ENCODE peak calls at places on chromosomes 6 and 20, in four cellular contexts. One of them, this sample, is unnamed.

GRCh38 chr20:52532674-52533073 is 341.1 kb upstream of the ZFP64 start:
- DNase-seq in BE2C: no peak
- DNase-seq in heart left ventricle: no peak
- DNase-seq in brain microvascular endothelial cell: no peak
- DNase-seq in this sample: no peak

GRCh38 chr6:55882731-55883595 is 7.6 kb upstream of the BMP5 start:
- DNase-seq in brain microvascular endothelial cell: peak; percentile 84
- DNase-seq in heart left ventricle: no peak
- DNase-seq in BE2C: no peak
- DNase-seq in this sample: peak; percentile 76

GRCh38 chr6:30842754-30843610 is 41.3 kb upstream of the DDR1 start:
- DNase-seq in brain microvascular endothelial cell: no peak
- DNase-seq in heart left ventricle: no peak
- DNase-seq in BE2C: peak; percentile 65
- DNase-seq in this sample: no peak

GRCh38 chr6:110567957-110568696 is 91.7 kb upstream of the SLC22A16 start:
- DNase-seq in heart left ventricle: no peak
- DNase-seq in BE2C: no peak
- DNase-seq in brain microvascular endothelial cell: no peak
- DNase-seq in this sample: no peak

GRCh38 chr20:41650221-41650948 is 32.2 kb upstream of the CHD6 start:
- DNase-seq in heart left ventricle: no peak
- DNase-seq in brain microvascular endothelial cell: no peak
- DNase-seq in BE2C: no peak
- DNase-seq in this sample: no peak

GRCh38 chr20:63471719-63472158 is 716 bp downstream of the KCNQ2 start:
- DNase-seq in brain microvascular endothelial cell: no peak
- DNase-seq in BE2C: no peak
- DNase-seq in heart left ventricle: no peak
- DNase-seq in this sample: no peak

GRCh38 chr6:11209941-11210340 is 22.5 kb downstream of the NEDD9 start:
- DNase-seq in heart left ventricle: no peak
- DNase-seq in brain microvascular endothelial cell: peak; percentile 59
- DNase-seq in BE2C: no peak
- DNase-seq in this sample: no peak

GRCh38 chr20:2658414-2659354 is 5.3 kb downstream of the IDH3B start:
- DNase-seq in BE2C: no peak
- DNase-seq in brain microvascular endothelial cell: no peak
- DNase-seq in heart left ventricle: no peak
- DNase-seq in this sample: peak; percentile 59

GRCh38 chr6:5180636-5181035 is 80.1 kb downstream of the LYRM4 start:
- DNase-seq in BE2C: no peak
- DNase-seq in brain microvascular endothelial cell: no peak
- DNase-seq in heart left ventricle: no peak
- DNase-seq in this sample: no peak

GRCh38 chr20:7359739-7360138 is 580.5 kb downstream of the HAO1 start:
- DNase-seq in BE2C: no peak
- DNase-seq in heart left ventricle: no peak
- DNase-seq in brain microvascular endothelial cell: no peak
- DNase-seq in this sample: no peak

GRCh38 chr6:83443516-83443915 is 12.7 kb upstream of the ME1 start:
- DNase-seq in heart left ventricle: no peak
- DNase-seq in BE2C: no peak
- DNase-seq in brain microvascular endothelial cell: no peak
- DNase-seq in this sample: no peak

GRCh38 chr20:31667315-31668285 is 29.9 kb downstream of the COX4I2 start:
- DNase-seq in heart left ventricle: peak; percentile 32
- DNase-seq in brain microvascular endothelial cell: no peak
- DNase-seq in BE2C: no peak
- DNase-seq in this sample: no peak

GRCh38 chr6:154277578-154278128 is 79.0 kb downstream of the IPCEF1 start:
- DNase-seq in heart left ventricle: no peak
- DNase-seq in brain microvascular endothelial cell: no peak
- DNase-seq in BE2C: no peak
- DNase-seq in this sample: no peak

GRCh38 chr6:26126394-26127221 is 39.4 kb downstream of the HFE start:
- DNase-seq in brain microvascular endothelial cell: no peak
- DNase-seq in BE2C: no peak
- DNase-seq in heart left ventricle: no peak
- DNase-seq in this sample: no peak

GRCh38 chr20:24745617-24746350 is 203.3 kb upstream of the CST7 start:
- DNase-seq in BE2C: no peak
- DNase-seq in brain microvascular endothelial cell: no peak
- DNase-seq in heart left ventricle: no peak
- DNase-seq in this sample: no peak

GRCh38 chr6:44257007-44257752 is at the start of gene SLC35B2:
- DNase-seq in BE2C: peak; percentile 78
- DNase-seq in heart left ventricle: peak; percentile 75
- DNase-seq in brain microvascular endothelial cell: peak; percentile 47
- DNase-seq in this sample: peak; percentile 67

GRCh38 chr6:157690441-157691210 is 132.4 kb upstream of the SNX9 start:
- DNase-seq in heart left ventricle: no peak
- DNase-seq in brain microvascular endothelial cell: no peak
- DNase-seq in BE2C: no peak
- DNase-seq in this sample: no peak
- H3K4me3 ChIP-seq in heart left ventricle: no peak overlapping the region
- H3K4me3 ChIP-seq in brain microvascular endothelial cell: no peak overlapping the region
- H3K4me3 ChIP-seq in BE2C: no peak overlapping the region
- H3K4me3 ChIP-seq in this sample: no peak overlapping the region

GRCh38 chr20:46544576-46544975 is 5.9 kb downstream of the OCSTAMP start:
- DNase-seq in heart left ventricle: no peak
- DNase-seq in brain microvascular endothelial cell: no peak
- DNase-seq in BE2C: no peak
- DNase-seq in this sample: peak; percentile 26
- TF ChIP-seq CTCF in heart left ventricle: no peak
- TF ChIP-seq CTCF in brain microvascular endothelial cell: no peak
- TF ChIP-seq CTCF in BE2C: no peak
- TF ChIP-seq CTCF in this sample: no peak

DNA sequence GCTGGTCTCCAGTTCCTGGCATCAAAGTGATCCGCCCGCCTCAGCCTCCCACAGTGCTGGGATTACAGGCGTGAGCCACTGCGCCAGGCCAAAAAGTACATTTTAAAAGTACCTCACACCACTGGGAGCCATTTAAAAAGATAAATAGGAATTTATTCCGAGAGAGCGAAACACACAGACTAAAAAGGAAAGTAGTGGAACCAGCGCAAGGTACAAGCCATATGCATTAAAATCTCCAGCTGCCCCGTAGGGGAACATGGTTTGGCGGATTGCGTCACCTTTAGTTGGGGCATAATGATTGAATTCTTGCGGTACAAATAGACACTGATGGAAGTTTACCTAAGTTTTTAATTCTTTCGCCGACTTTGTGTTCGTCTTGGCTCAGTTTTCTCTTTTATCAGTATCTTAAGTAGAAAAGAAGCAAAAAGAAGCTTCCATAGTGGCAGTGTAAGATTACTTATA is 1.3 kb downstream of the RAD21L1 start:
- DNase-seq in brain microvascular endothelial cell: no peak
- DNase-seq in BE2C: no peak
- DNase-seq in heart left ventricle: no peak
- DNase-seq in this sample: no peak
- H3K4me3 ChIP-seq in brain microvascular endothelial cell: no peak overlapping the region
- H3K4me3 ChIP-seq in BE2C: no peak overlapping the region
- H3K4me3 ChIP-seq in heart left ventricle: peak overlapping the region; percentile 64
- H3K4me3 ChIP-seq in this sample: no peak overlapping the region

DNA sequence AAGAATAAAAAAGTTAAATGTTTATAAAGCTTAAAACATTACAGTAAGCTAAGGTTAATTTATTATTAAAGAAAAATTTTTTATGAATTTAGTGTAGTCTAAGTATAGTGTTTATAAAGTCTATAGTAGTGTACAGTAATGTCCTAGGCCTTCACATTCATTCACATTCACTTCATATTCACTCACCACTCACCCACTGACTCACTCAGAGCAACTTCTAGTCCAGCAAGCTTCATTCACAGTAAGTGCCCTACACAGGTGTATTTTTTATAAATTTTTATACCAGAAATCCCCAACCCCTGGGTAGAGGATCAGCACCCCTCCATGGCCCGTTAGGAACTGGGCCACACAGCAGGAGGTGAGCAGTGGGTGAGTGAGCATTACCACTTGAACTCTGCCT is 24.3 kb upstream of the ADGRF1 start:
- DNase-seq in BE2C: no peak
- DNase-seq in brain microvascular endothelial cell: no peak
- DNase-seq in heart left ventricle: no peak
- DNase-seq in this sample: no peak
- TF ChIP-seq CTCF in BE2C: no peak
- TF ChIP-seq CTCF in brain microvascular endothelial cell: no peak
- TF ChIP-seq CTCF in heart left ventricle: no peak
- TF ChIP-seq CTCF in this sample: no peak

GRCh38 chr6:18390476-18390875 is 3.3 kb downstream of the RNF144B start:
- DNase-seq in heart left ventricle: no peak
- DNase-seq in brain microvascular endothelial cell: no peak
- DNase-seq in BE2C: no peak
- DNase-seq in this sample: no peak
- H3K4me3 ChIP-seq in heart left ventricle: peak overlapping the region; percentile 83
- H3K4me3 ChIP-seq in brain microvascular endothelial cell: no peak overlapping the region
- H3K4me3 ChIP-seq in BE2C: no peak overlapping the region
- H3K4me3 ChIP-seq in this sample: no peak overlapping the region

GRCh38 chr6:116083052-116083451 is 17.6 kb upstream of the NT5DC1 start:
- DNase-seq in heart left ventricle: no peak
- DNase-seq in BE2C: no peak
- DNase-seq in brain microvascular endothelial cell: no peak
- DNase-seq in this sample: no peak

GRCh38 chr6:116078945-116079344 is 18.3 kb upstream of the FRK start:
- DNase-seq in brain microvascular endothelial cell: no peak
- DNase-seq in BE2C: no peak
- DNase-seq in heart left ventricle: no peak
- DNase-seq in this sample: no peak

GRCh38 chr6:116073765-116074450 is 13.2 kb upstream of the FRK start:
- DNase-seq in heart left ventricle: no peak
- DNase-seq in brain microvascular endothelial cell: peak; percentile 31
- DNase-seq in BE2C: no peak
- DNase-seq in this sample: peak; percentile 77

GRCh38 chr6:116074732-116075387 is 14.2 kb upstream of the FRK start:
- DNase-seq in brain microvascular endothelial cell: no peak
- DNase-seq in heart left ventricle: no peak
- DNase-seq in BE2C: no peak
- DNase-seq in this sample: no peak

GRCh38 chr6:116078522-116078921 is 17.8 kb upstream of the FRK start:
- DNase-seq in brain microvascular endothelial cell: no peak
- DNase-seq in BE2C: no peak
- DNase-seq in heart left ventricle: no peak
- DNase-seq in this sample: no peak
- TF ChIP-seq CTCF in brain microvascular endothelial cell: peak; percentile 19
- TF ChIP-seq CTCF in BE2C: peak; percentile 30
- TF ChIP-seq CTCF in heart left ventricle: no peak
- TF ChIP-seq CTCF in this sample: no peak

GRCh38 chr6:151539506-151540268 is 45.9 kb downstream of the CCDC170 start:
- DNase-seq in BE2C: no peak
- DNase-seq in brain microvascular endothelial cell: no peak
- DNase-seq in heart left ventricle: no peak
- DNase-seq in this sample: no peak

GRCh38 chr6:151535476-151536279 is 41.9 kb downstream of the CCDC170 start:
- DNase-seq in brain microvascular endothelial cell: no peak
- DNase-seq in heart left ventricle: no peak
- DNase-seq in BE2C: no peak
- DNase-seq in this sample: peak; percentile 26

GRCh38 chr6:151537561-151537960 is 43.7 kb downstream of the CCDC170 start:
- DNase-seq in BE2C: no peak
- DNase-seq in heart left ventricle: no peak
- DNase-seq in brain microvascular endothelial cell: no peak
- DNase-seq in this sample: no peak

GRCh38 chr6:151534576-151534975 is 40.8 kb downstream of the CCDC170 start:
- DNase-seq in brain microvascular endothelial cell: peak; percentile 40
- DNase-seq in heart left ventricle: no peak
- DNase-seq in BE2C: no peak
- DNase-seq in this sample: no peak

DNA sequence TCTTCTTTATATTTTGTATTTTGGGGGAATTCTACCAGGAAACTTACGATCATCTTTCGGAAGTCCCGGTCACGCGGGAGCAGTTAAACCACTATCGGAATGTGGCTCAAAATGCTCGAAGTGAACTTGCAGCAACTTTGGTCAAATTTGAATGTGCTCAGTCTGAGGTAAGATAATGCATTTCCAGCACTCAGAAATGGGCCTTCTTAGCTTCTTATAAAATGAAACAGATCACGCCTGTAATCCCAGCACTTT is 42.4 kb downstream of the CCDC170 start:
- DNase-seq in BE2C: no peak
- DNase-seq in brain microvascular endothelial cell: no peak
- DNase-seq in heart left ventricle: no peak
- DNase-seq in this sample: no peak
- H3K4me3 ChIP-seq in BE2C: no peak overlapping the region
- H3K4me3 ChIP-seq in brain microvascular endothelial cell: no peak overlapping the region
- H3K4me3 ChIP-seq in heart left ventricle: no peak overlapping the region
- H3K4me3 ChIP-seq in this sample: no peak overlapping the region